ENCODE peak calls at places on chromosomes 13 and 19, in six cellular contexts. K, H, Q, X, M and J are unnamed samples.

GRCh38 chr13:39784347-39784746 is 128.9 kb downstream of the COG6 start:
- DNase-seq in K (no peak), H (no peak), Q (no peak), X (peak), M (no peak), J (no peak)

GRCh38 chr19:11781295-11782057 is 14.7 kb downstream of the ZNF441 start:
- DNase-seq in K (no peak), H (no peak), Q (no peak), X (peak), M (no peak), J (no peak)

GRCh38 chr13:44732503-44733098 is 156.5 kb upstream of the TSC22D1 start:
- DNase-seq in K (no peak), H (no peak), Q (no peak), X (no peak), M (no peak), J (no peak)

GRCh38 chr13:92806215-92806614 is 420.4 kb upstream of the GPC6 start:
- DNase-seq in K (no peak), H (no peak), Q (no peak), X (peak), M (no peak), J (no peak)

GRCh38 chr13:22375151-22375550 is 704.3 kb downstream of the FGF9 start:
- DNase-seq in K (no peak), H (no peak), Q (no peak), X (no peak), M (no peak), J (no peak)

GRCh38 chr13:27481766-27482165 is 31.4 kb upstream of the MTIF3 start:
- DNase-seq in K (peak), H (no peak), Q (no peak), X (peak), M (no peak), J (no peak)

GRCh38 chr13:45362939-45363338 is 22.0 kb upstream of the TPT1 start:
- DNase-seq in K (no peak), H (no peak), Q (no peak), X (no peak), M (no peak), J (no peak)

GRCh38 chr13:76856141-76856571 is 30.0 kb downstream of the KCTD12 start:
- DNase-seq in K (no peak), H (peak), Q (no peak), X (peak), M (no peak), J (peak)